ENCODE peak calls at places on chromosomes 16 and 17, in eight cellular contexts. I is epithelial cell of esophagus; P is HT-29; U is GM04504; E is CD8-positive, alpha-beta memory T cell; A is iPS-NIHi11; S is ovary; X is lung. Z is an unnamed sample.
A peak's percentile ranks its signal among the peaks of the same experiment; 100 is the strongest.

GRCh38 chr16:4160663-4161436 is 44.6 kb upstream of the ADCY9 start:
- DNase-seq in I (no peak), P (no peak), U (no peak), E (no peak), A (no peak), S (no peak), X (no peak), Z (no peak)

GRCh38 chr17:77027271-77027670 is 113.5 kb upstream of the SEC14L1 start:
- DNase-seq in I (no peak), P (no peak), U (no peak), E (no peak), A (no peak), S (no peak), X (no peak), Z (no peak)

GRCh38 chr16:90031931-90032663 is 12.8 kb upstream of the DBNDD1 start:
- DNase-seq in I (peak; percentile 54), P (no peak), U (no peak), E (no peak), A (no peak), S (no peak), X (no peak), Z (no peak)

GRCh38 chr16:11605564-11605886 is 18.8 kb upstream of the LITAF start:
- DNase-seq in I (no peak), P (no peak), U (no peak), E (no peak), A (no peak), S (no peak), X (no peak), Z (no peak)

GRCh38 chr16:66408181-66409048 is 18.7 kb upstream of the BEAN1 start:
- DNase-seq in I (peak; percentile 97), P (peak; percentile 88), U (no peak), E (peak; percentile 48), A (no peak), S (no peak), X (no peak), Z (no peak)

GRCh38 chr17:69218986-69219385 is 9.6 kb downstream of the ABCA10 start:
- DNase-seq in I (peak; percentile 42), P (no peak), U (no peak), E (no peak), A (no peak), S (no peak), X (no peak), Z (no peak)

GRCh38 chr17:51848451-51848850 is 310.1 kb downstream of the CA10 start:
- DNase-seq in I (peak; percentile 46), P (no peak), U (no peak), E (no peak), A (no peak), S (no peak), X (no peak), Z (no peak)

GRCh38 chr16:13959626-13960025 is 39.7 kb downstream of the ERCC4 start:
- DNase-seq in I (peak; percentile 74), P (no peak), U (no peak), E (no peak), A (no peak), S (no peak), X (no peak), Z (no peak)

GRCh38 chr16:81873843-81874752 is 95.0 kb downstream of the PLCG2 start:
- DNase-seq in I (peak; percentile 61), P (peak; percentile 85), U (peak; percentile 10), E (peak; percentile 36), A (peak; percentile 63), S (no peak), X (peak; percentile 59), Z (no peak)

GRCh38 chr17:35243459-35244204 is 760 bp downstream of the SLFN5 start:
- DNase-seq in I (peak; percentile 63), P (peak; percentile 70), U (peak; percentile 72), E (peak; percentile 53), A (peak; percentile 17), S (peak; percentile 40), X (peak; percentile 54), Z (no peak)

GRCh38 chr17:27940503-27940902 is 47.3 kb upstream of the LYRM9 start:
- DNase-seq in I (no peak), P (no peak), U (no peak), E (no peak), A (no peak), S (no peak), X (no peak), Z (no peak)

GRCh38 chr16:24041834-24042631 is 206.2 kb downstream of the PRKCB start:
- DNase-seq in I (peak; percentile 65), P (peak; percentile 75), U (peak; percentile 26), E (peak; percentile 68), A (peak; percentile 83), S (no peak), X (peak; percentile 58), Z (peak; percentile 67)